ENCODE peak calls at places on chromosomes 12 and 14, in ten cellular contexts. One of them, this sample, is unnamed.

GRCh38 chr14:89779707-89780106 is 174.8 kb downstream of the EFCAB11 start:
- DNase-seq in neural progenitor cell: no peak
- DNase-seq in SJCRH30: peak; percentile 18
- DNase-seq in IMR-90: no peak
- DNase-seq in psoas muscle: no peak
- DNase-seq in H1: peak; percentile 61
- DNase-seq in CD8-positive, alpha-beta T cell: no peak
- DNase-seq in fibroblast of lung: no peak
- DNase-seq in naive thymus-derived CD4-positive, alpha-beta T cell: no peak
- DNase-seq in A673: no peak
- DNase-seq in this sample: no peak

GRCh38 chr12:16913832-16914490 is 308.0 kb upstream of the LMO3 start:
- DNase-seq in IMR-90: no peak
- DNase-seq in H1: no peak
- DNase-seq in CD8-positive, alpha-beta T cell: no peak
- DNase-seq in fibroblast of lung: no peak
- DNase-seq in A673: no peak
- DNase-seq in SJCRH30: no peak
- DNase-seq in naive thymus-derived CD4-positive, alpha-beta T cell: no peak
- DNase-seq in neural progenitor cell: no peak
- DNase-seq in psoas muscle: no peak
- DNase-seq in this sample: no peak

GRCh38 chr12:29547151-29547561 is 49.7 kb upstream of the OVCH1 start:
- DNase-seq in A673: no peak
- DNase-seq in CD8-positive, alpha-beta T cell: no peak
- DNase-seq in fibroblast of lung: peak; percentile 83
- DNase-seq in naive thymus-derived CD4-positive, alpha-beta T cell: no peak
- DNase-seq in psoas muscle: no peak
- DNase-seq in SJCRH30: peak; percentile 19
- DNase-seq in H1: no peak
- DNase-seq in IMR-90: peak; percentile 85
- DNase-seq in neural progenitor cell: no peak
- DNase-seq in this sample: no peak

GRCh38 chr14:74977901-74978385 is 22.5 kb upstream of the PGF start:
- DNase-seq in CD8-positive, alpha-beta T cell: no peak
- DNase-seq in psoas muscle: no peak
- DNase-seq in neural progenitor cell: no peak
- DNase-seq in naive thymus-derived CD4-positive, alpha-beta T cell: no peak
- DNase-seq in IMR-90: no peak
- DNase-seq in SJCRH30: peak; percentile 53
- DNase-seq in fibroblast of lung: no peak
- DNase-seq in H1: no peak
- DNase-seq in A673: no peak
- DNase-seq in this sample: no peak

GRCh38 chr14:53355581-53356112 is 202.5 kb upstream of the DDHD1 start:
- DNase-seq in H1: peak; percentile 66
- DNase-seq in IMR-90: peak; percentile 82
- DNase-seq in psoas muscle: no peak
- DNase-seq in neural progenitor cell: peak; percentile 89
- DNase-seq in fibroblast of lung: peak; percentile 60
- DNase-seq in A673: peak; percentile 80
- DNase-seq in CD8-positive, alpha-beta T cell: no peak
- DNase-seq in SJCRH30: peak; percentile 93
- DNase-seq in naive thymus-derived CD4-positive, alpha-beta T cell: no peak
- DNase-seq in this sample: peak; percentile 90

GRCh38 chr14:68690106-68690960 is 102.5 kb downstream of the ZFP36L1 start:
- DNase-seq in fibroblast of lung: no peak
- DNase-seq in naive thymus-derived CD4-positive, alpha-beta T cell: no peak
- DNase-seq in neural progenitor cell: peak; percentile 23
- DNase-seq in IMR-90: no peak
- DNase-seq in A673: no peak
- DNase-seq in SJCRH30: no peak
- DNase-seq in psoas muscle: no peak
- DNase-seq in H1: no peak
- DNase-seq in CD8-positive, alpha-beta T cell: no peak
- DNase-seq in this sample: no peak

GRCh38 chr14:81234268-81234667 is 13.5 kb upstream of the GTF2A1 start:
- DNase-seq in psoas muscle: no peak
- DNase-seq in fibroblast of lung: peak; percentile 14
- DNase-seq in SJCRH30: peak; percentile 38
- DNase-seq in naive thymus-derived CD4-positive, alpha-beta T cell: no peak
- DNase-seq in CD8-positive, alpha-beta T cell: no peak
- DNase-seq in IMR-90: no peak
- DNase-seq in A673: peak; percentile 31
- DNase-seq in H1: no peak
- DNase-seq in neural progenitor cell: no peak
- DNase-seq in this sample: no peak

GRCh38 chr12:31117203-31118011 is 43.7 kb downstream of the DDX11 start:
- DNase-seq in neural progenitor cell: peak; percentile 86
- DNase-seq in SJCRH30: peak; percentile 76
- DNase-seq in fibroblast of lung: peak; percentile 12
- DNase-seq in naive thymus-derived CD4-positive, alpha-beta T cell: peak; percentile 63
- DNase-seq in A673: peak; percentile 70
- DNase-seq in H1: peak; percentile 85
- DNase-seq in IMR-90: peak; percentile 1
- DNase-seq in CD8-positive, alpha-beta T cell: peak; percentile 69
- DNase-seq in psoas muscle: peak; percentile 55
- DNase-seq in this sample: no peak

GRCh38 chr14:104464907-104465306 is 114.7 kb upstream of the C14orf180 start:
- DNase-seq in CD8-positive, alpha-beta T cell: no peak
- DNase-seq in SJCRH30: no peak
- DNase-seq in naive thymus-derived CD4-positive, alpha-beta T cell: no peak
- DNase-seq in A673: no peak
- DNase-seq in fibroblast of lung: no peak
- DNase-seq in IMR-90: no peak
- DNase-seq in psoas muscle: no peak
- DNase-seq in neural progenitor cell: no peak
- DNase-seq in H1: peak; percentile 11
- DNase-seq in this sample: no peak

GRCh38 chr12:21276826-21277225 is 57.9 kb downstream of the SLCO1A2 start:
- DNase-seq in CD8-positive, alpha-beta T cell: no peak
- DNase-seq in fibroblast of lung: no peak
- DNase-seq in A673: peak; percentile 15
- DNase-seq in psoas muscle: no peak
- DNase-seq in SJCRH30: no peak
- DNase-seq in H1: no peak
- DNase-seq in naive thymus-derived CD4-positive, alpha-beta T cell: no peak
- DNase-seq in IMR-90: no peak
- DNase-seq in neural progenitor cell: no peak
- DNase-seq in this sample: no peak

GRCh38 chr12:130153803-130154202 is 8.5 kb upstream of the FZD10 start:
- DNase-seq in IMR-90: no peak
- DNase-seq in H1: no peak
- DNase-seq in SJCRH30: no peak
- DNase-seq in neural progenitor cell: no peak
- DNase-seq in A673: no peak
- DNase-seq in CD8-positive, alpha-beta T cell: no peak
- DNase-seq in psoas muscle: no peak
- DNase-seq in naive thymus-derived CD4-positive, alpha-beta T cell: no peak
- DNase-seq in fibroblast of lung: no peak
- DNase-seq in this sample: no peak

GRCh38 chr12:98973395-98973794 is 328.3 kb downstream of the APAF1 start:
- DNase-seq in H1: no peak
- DNase-seq in neural progenitor cell: no peak
- DNase-seq in naive thymus-derived CD4-positive, alpha-beta T cell: no peak
- DNase-seq in psoas muscle: no peak
- DNase-seq in CD8-positive, alpha-beta T cell: no peak
- DNase-seq in fibroblast of lung: peak; percentile 42
- DNase-seq in SJCRH30: no peak
- DNase-seq in A673: peak; percentile 49
- DNase-seq in IMR-90: no peak
- DNase-seq in this sample: no peak

GRCh38 chr12:2080604-2081003 is 27.8 kb downstream of the CACNA1C start:
- DNase-seq in CD8-positive, alpha-beta T cell: no peak
- DNase-seq in IMR-90: no peak
- DNase-seq in A673: no peak
- DNase-seq in H1: no peak
- DNase-seq in SJCRH30: no peak
- DNase-seq in neural progenitor cell: no peak
- DNase-seq in psoas muscle: no peak
- DNase-seq in naive thymus-derived CD4-positive, alpha-beta T cell: no peak
- DNase-seq in fibroblast of lung: no peak
- DNase-seq in this sample: no peak

GRCh38 chr12:2084553-2085296 is 31.9 kb downstream of the CACNA1C start:
- DNase-seq in CD8-positive, alpha-beta T cell: no peak
- DNase-seq in naive thymus-derived CD4-positive, alpha-beta T cell: no peak
- DNase-seq in neural progenitor cell: no peak
- DNase-seq in SJCRH30: no peak
- DNase-seq in fibroblast of lung: peak; percentile 77
- DNase-seq in H1: no peak
- DNase-seq in IMR-90: peak; percentile 89
- DNase-seq in psoas muscle: peak; percentile 37
- DNase-seq in A673: peak; percentile 57
- DNase-seq in this sample: no peak

GRCh38 chr12:2083561-2083960 is 30.8 kb downstream of the CACNA1C start:
- DNase-seq in naive thymus-derived CD4-positive, alpha-beta T cell: no peak
- DNase-seq in H1: no peak
- DNase-seq in CD8-positive, alpha-beta T cell: no peak
- DNase-seq in psoas muscle: no peak
- DNase-seq in SJCRH30: no peak
- DNase-seq in IMR-90: no peak
- DNase-seq in neural progenitor cell: no peak
- DNase-seq in A673: no peak
- DNase-seq in fibroblast of lung: no peak
- DNase-seq in this sample: no peak

GRCh38 chr12:2082321-2082720 is 29.5 kb downstream of the CACNA1C start:
- DNase-seq in psoas muscle: no peak
- DNase-seq in A673: no peak
- DNase-seq in neural progenitor cell: no peak
- DNase-seq in H1: no peak
- DNase-seq in CD8-positive, alpha-beta T cell: no peak
- DNase-seq in fibroblast of lung: no peak
- DNase-seq in SJCRH30: no peak
- DNase-seq in IMR-90: no peak
- DNase-seq in naive thymus-derived CD4-positive, alpha-beta T cell: no peak
- DNase-seq in this sample: no peak

DNA sequence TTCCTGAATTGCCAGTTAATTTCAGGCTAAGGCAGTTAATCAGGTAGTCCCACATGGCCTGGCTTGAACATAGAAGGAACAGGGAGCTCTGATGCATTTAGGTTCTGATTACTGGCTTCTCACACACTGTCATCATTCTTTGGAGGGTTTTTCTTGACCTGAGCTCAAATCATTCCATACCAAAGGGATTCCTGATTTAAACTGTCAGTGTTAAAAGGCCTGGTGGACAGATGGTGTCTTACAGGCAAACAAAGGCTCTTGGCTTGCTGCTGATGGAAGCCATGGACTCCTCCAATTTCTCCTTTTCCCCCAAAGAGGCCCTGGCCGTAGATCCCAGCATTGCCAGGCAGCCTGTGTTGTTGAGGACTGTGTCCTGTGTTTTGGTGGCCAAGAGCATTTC is 30.2 kb downstream of the CACNA1C start:
- DNase-seq in H1: no peak
- DNase-seq in neural progenitor cell: no peak
- DNase-seq in naive thymus-derived CD4-positive, alpha-beta T cell: no peak
- DNase-seq in IMR-90: peak; percentile 43
- DNase-seq in SJCRH30: no peak
- DNase-seq in A673: no peak
- DNase-seq in CD8-positive, alpha-beta T cell: no peak
- DNase-seq in fibroblast of lung: no peak
- DNase-seq in psoas muscle: no peak
- DNase-seq in this sample: no peak
- H3K27ac ChIP-seq in H1: no peak overlapping the region
- H3K27ac ChIP-seq in neural progenitor cell: no peak overlapping the region
- H3K27ac ChIP-seq in naive thymus-derived CD4-positive, alpha-beta T cell: no peak overlapping the region
- H3K27ac ChIP-seq in IMR-90: no peak overlapping the region
- H3K27ac ChIP-seq in SJCRH30: no peak overlapping the region
- H3K27ac ChIP-seq in A673: no peak overlapping the region
- H3K27ac ChIP-seq in CD8-positive, alpha-beta T cell: no peak overlapping the region
- H3K27ac ChIP-seq in fibroblast of lung: no peak overlapping the region
- H3K27ac ChIP-seq in psoas muscle: no peak overlapping the region
- H3K27ac ChIP-seq in this sample: no peak overlapping the region

DNA sequence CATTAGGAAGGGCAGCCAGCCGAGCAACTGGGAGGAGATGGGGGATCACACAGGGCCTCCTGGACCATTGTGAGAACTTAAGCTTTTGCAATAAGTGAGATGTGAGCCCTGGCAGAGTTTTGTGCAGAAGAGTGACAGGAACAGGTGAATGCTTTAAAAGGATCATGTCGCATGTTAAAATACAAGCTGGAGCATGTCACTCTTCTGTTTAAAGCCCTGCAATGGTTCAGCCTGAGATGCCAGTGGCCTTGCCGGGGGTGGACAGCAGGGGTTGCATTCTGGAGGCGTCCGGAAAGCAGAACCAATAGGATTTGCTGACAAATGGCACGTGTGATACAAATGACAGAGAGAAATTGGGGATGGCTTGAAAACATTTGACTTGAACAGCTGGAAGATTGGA is 137.5 kb upstream of the RFLNA start:
- DNase-seq in neural progenitor cell: no peak
- DNase-seq in CD8-positive, alpha-beta T cell: no peak
- DNase-seq in fibroblast of lung: no peak
- DNase-seq in A673: no peak
- DNase-seq in psoas muscle: peak; percentile 32
- DNase-seq in IMR-90: no peak
- DNase-seq in naive thymus-derived CD4-positive, alpha-beta T cell: no peak
- DNase-seq in SJCRH30: peak; percentile 98
- DNase-seq in H1: no peak
- DNase-seq in this sample: no peak
- H3K36me3 ChIP-seq in neural progenitor cell: no peaks in the 10 kb centered on the region
- H3K36me3 ChIP-seq in CD8-positive, alpha-beta T cell: no peaks in the 10 kb centered on the region
- H3K36me3 ChIP-seq in fibroblast of lung: no peaks in the 10 kb centered on the region
- H3K36me3 ChIP-seq in A673: no peaks in the 10 kb centered on the region
- H3K36me3 ChIP-seq in psoas muscle: no peaks in the 10 kb centered on the region
- H3K36me3 ChIP-seq in IMR-90: no peaks in the 10 kb centered on the region
- H3K36me3 ChIP-seq in naive thymus-derived CD4-positive, alpha-beta T cell: no peaks in the 10 kb centered on the region
- H3K36me3 ChIP-seq in SJCRH30: no peaks in the 10 kb centered on the region
- H3K36me3 ChIP-seq in H1: no peaks in the 10 kb centered on the region
- H3K36me3 ChIP-seq in this sample: no peaks in the 10 kb centered on the region

DNA sequence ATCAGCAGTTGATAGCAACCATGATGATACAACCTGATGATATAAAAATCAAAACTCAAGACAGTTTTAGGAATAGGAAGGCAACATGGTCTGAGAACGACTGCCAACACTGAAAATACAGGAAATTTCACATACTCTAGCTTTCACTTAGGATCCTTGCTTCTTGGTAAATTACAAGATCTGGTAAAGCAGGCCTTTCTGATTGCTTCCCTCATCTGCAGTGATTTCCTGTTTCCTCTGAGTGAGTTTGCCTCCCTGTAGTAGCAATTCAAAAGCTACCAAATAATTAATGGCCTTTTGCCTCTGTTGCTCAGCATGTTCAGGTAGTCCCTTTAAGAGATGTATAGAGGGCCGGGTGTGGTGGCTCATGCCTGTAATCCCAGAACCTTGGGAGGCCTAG is 2.0 kb upstream of the IRAK3 start:
- DNase-seq in A673: no peak
- DNase-seq in H1: no peak
- DNase-seq in SJCRH30: no peak
- DNase-seq in neural progenitor cell: no peak
- DNase-seq in CD8-positive, alpha-beta T cell: no peak
- DNase-seq in fibroblast of lung: no peak
- DNase-seq in psoas muscle: no peak
- DNase-seq in IMR-90: no peak
- DNase-seq in naive thymus-derived CD4-positive, alpha-beta T cell: no peak
- DNase-seq in this sample: no peak
- H3K27ac ChIP-seq in A673: no peak overlapping the region
- H3K27ac ChIP-seq in H1: no peak overlapping the region
- H3K27ac ChIP-seq in SJCRH30: no peak overlapping the region
- H3K27ac ChIP-seq in neural progenitor cell: no peak overlapping the region
- H3K27ac ChIP-seq in CD8-positive, alpha-beta T cell: no peak overlapping the region
- H3K27ac ChIP-seq in fibroblast of lung: no peak overlapping the region
- H3K27ac ChIP-seq in psoas muscle: no peak overlapping the region
- H3K27ac ChIP-seq in IMR-90: no peak overlapping the region
- H3K27ac ChIP-seq in naive thymus-derived CD4-positive, alpha-beta T cell: no peak overlapping the region
- H3K27ac ChIP-seq in this sample: no peak overlapping the region

GRCh38 chr14:63598821-63599220 is 42.9 kb downstream of the WDR89 start:
- DNase-seq in naive thymus-derived CD4-positive, alpha-beta T cell: no peak
- DNase-seq in neural progenitor cell: no peak
- DNase-seq in fibroblast of lung: no peak
- DNase-seq in psoas muscle: no peak
- DNase-seq in SJCRH30: no peak
- DNase-seq in H1: no peak
- DNase-seq in A673: no peak
- DNase-seq in CD8-positive, alpha-beta T cell: no peak
- DNase-seq in IMR-90: no peak
- DNase-seq in this sample: no peak
- H3K36me3 ChIP-seq in naive thymus-derived CD4-positive, alpha-beta T cell: no peaks in the 10 kb centered on the region
- H3K36me3 ChIP-seq in neural progenitor cell: peaks cover 6% of the 10 kb centered on the region
- H3K36me3 ChIP-seq in fibroblast of lung: no peaks in the 10 kb centered on the region
- H3K36me3 ChIP-seq in psoas muscle: peaks cover 4% of the 10 kb centered on the region
- H3K36me3 ChIP-seq in SJCRH30: peaks cover 22% of the 10 kb centered on the region
- H3K36me3 ChIP-seq in H1: no peaks in the 10 kb centered on the region
- H3K36me3 ChIP-seq in A673: peaks cover 13% of the 10 kb centered on the region
- H3K36me3 ChIP-seq in CD8-positive, alpha-beta T cell: peaks cover 12% of the 10 kb centered on the region
- H3K36me3 ChIP-seq in IMR-90: peaks cover 7% of the 10 kb centered on the region
- H3K36me3 ChIP-seq in this sample: no peaks in the 10 kb centered on the region

This sample was measured in iPS DF 6.9.